ENCODE peak calls at places on chromosomes 5 and 9, in seven cellular contexts. J, D, Y, I, G, O and V are unnamed samples.

GRCh38 chr5:163963881-163964280 is 458.5 kb downstream of the MAT2B start:
- DNase-seq in D (no peak), O (no peak), J (no peak), Y (no peak), G (no peak), I (peak), V (no peak)

GRCh38 chr5:51960617-51961115 is 577.4 kb downstream of the ISL1 start:
- DNase-seq in J (peak), G (no peak), Y (peak), O (no peak), D (no peak), I (no peak), V (no peak)

GRCh38 chr9:113309204-113309813 is 6.1 kb upstream of the RNF183 start:
- DNase-seq in O (no peak), G (no peak), I (peak), Y (peak), J (peak), D (no peak), V (peak)

GRCh38 chr5:100575815-100576214 is 40.6 kb downstream of the FAM174A start:
- DNase-seq in D (no peak), O (no peak), Y (no peak), J (no peak), G (no peak), I (no peak), V (no peak)

GRCh38 chr9:110952018-110952864 is 86.0 kb downstream of the LPAR1 start:
- DNase-seq in G (no peak), J (no peak), I (no peak), Y (no peak), D (no peak), O (no peak), V (no peak)

GRCh38 chr5:153565822-153566221 is 75.4 kb downstream of the GRIA1 start:
- DNase-seq in G (no peak), O (no peak), Y (no peak), I (peak), D (no peak), J (peak), V (no peak)

GRCh38 chr5:79824444-79824843 is 134.8 kb downstream of the CMYA5 start:
- DNase-seq in J (no peak), G (no peak), D (no peak), Y (no peak), O (no peak), I (no peak), V (no peak)

GRCh38 chr5:115333164-115333563 is 36.7 kb upstream of the CCDC112 start:
- DNase-seq in J (no peak), D (no peak), Y (peak), O (no peak), G (no peak), I (peak), V (no peak)

GRCh38 chr5:180306796-180307195 is 14.9 kb upstream of the MAPK9 start:
- DNase-seq in O (no peak), I (no peak), J (no peak), G (no peak), D (no peak), Y (no peak), V (no peak)

GRCh38 chr9:113687680-113688371 is 188.3 kb upstream of the ZNF618 start:
- DNase-seq in I (no peak), J (no peak), G (no peak), O (no peak), D (no peak), Y (no peak), V (no peak)

GRCh38 chr5:161030219-161030618 is 178.2 kb upstream of the ATP10B start:
- DNase-seq in Y (no peak), O (no peak), J (no peak), I (no peak), D (no peak), G (no peak), V (no peak)

GRCh38 chr9:93450817-93451761 is at the start of gene FAM120A:
- DNase-seq in Y (peak), D (peak), G (peak), O (peak), J (peak), I (peak), V (peak)

GRCh38 chr5:112669328-112669963 is 68.2 kb upstream of the APC start:
- DNase-seq in O (no peak), I (no peak), D (no peak), Y (no peak), G (no peak), J (no peak), V (no peak)

GRCh38 chr5:150297934-150298595 is 4.6 kb downstream of the ARSI start:
- DNase-seq in G (no peak), D (no peak), J (no peak), O (no peak), Y (no peak), I (no peak), V (no peak)

GRCh38 chr9:371349-371748 is 156.7 kb downstream of the DOCK8 start:
- DNase-seq in I (no peak), O (no peak), Y (no peak), D (no peak), G (no peak), J (no peak), V (no peak)

GRCh38 chr5:106862450-106863193 is 808.1 kb downstream of the EFNA5 start:
- DNase-seq in J (peak), I (peak), D (no peak), Y (no peak), G (no peak), O (no peak), V (no peak)

GRCh38 chr9:6566409-6567139 is 79.0 kb downstream of the GLDC start:
- DNase-seq in Y (peak), I (peak), J (peak), G (no peak), O (peak), D (no peak), V (peak)

GRCh38 chr9:121833061-121833460 is 181.6 kb downstream of the DAB2IP start:
- DNase-seq in Y (no peak), J (no peak), I (no peak), D (no peak), G (no peak), O (peak), V (no peak)

GRCh38 chr5:94442971-94443370 is 175.4 kb downstream of the KIAA0825 start:
- DNase-seq in I (no peak), O (no peak), Y (no peak), J (peak), D (no peak), G (no peak), V (no peak)

GRCh38 chr5:104661256-104661655 is 1098.7 kb upstream of the NUDT12 start:
- DNase-seq in D (no peak), J (no peak), G (no peak), O (no peak), Y (no peak), I (no peak), V (no peak)

GRCh38 chr5:71910741-71911140 is 191.7 kb downstream of the CARTPT start:
- DNase-seq in I (no peak), G (no peak), Y (no peak), O (no peak), D (no peak), J (no peak), V (no peak)

GRCh38 chr5:60463179-60463868 is 236.6 kb downstream of the DEPDC1B start:
- DNase-seq in G (no peak), J (no peak), O (no peak), D (no peak), I (peak), Y (no peak), V (no peak)

GRCh38 chr9:69785757-69786156 is 25.9 kb upstream of the PTAR1 start:
- DNase-seq in D (no peak), J (peak), G (no peak), I (peak), O (no peak), Y (peak), V (no peak)

GRCh38 chr9:70411930-70412677 is 2.4 kb downstream of the KLF9 start:
- DNase-seq in J (peak), I (peak), G (peak), O (peak), D (peak), Y (no peak), V (peak)

GRCh38 chr5:160991205-160991604 is 139.2 kb upstream of the ATP10B start:
- DNase-seq in O (no peak), I (no peak), Y (no peak), J (peak), D (no peak), G (no peak), V (no peak)

GRCh38 chr9:107024193-107024592 is 161.2 kb downstream of the ZNF462 start:
- DNase-seq in O (no peak), J (peak), G (no peak), I (peak), Y (no peak), D (no peak), V (no peak)

GRCh38 chr5:15365040-15365439 is 134.9 kb upstream of the FBXL7 start:
- DNase-seq in G (no peak), J (peak), O (no peak), Y (peak), D (no peak), I (no peak), V (no peak)

GRCh38 chr5:146290318-146290717 is 48.3 kb upstream of the POU4F3 start:
- DNase-seq in D (no peak), I (peak), G (no peak), Y (no peak), O (no peak), J (peak), V (no peak)

GRCh38 chr5:6649186-6649585 is 15.9 kb downstream of the SRD5A1 start:
- DNase-seq in I (no peak), J (no peak), O (no peak), Y (no peak), D (no peak), G (no peak), V (no peak)

GRCh38 chr5:143865421-143865820 is 53.5 kb downstream of the HMHB1 start:
- DNase-seq in G (no peak), I (no peak), O (no peak), J (peak), D (no peak), Y (no peak), V (no peak)

GRCh38 chr5:33692983-33693382 is 198.8 kb downstream of the ADAMTS12 start:
- DNase-seq in O (no peak), G (no peak), D (no peak), J (no peak), Y (no peak), I (no peak), V (no peak)

GRCh38 chr9:16413509-16414016 is 456.9 kb downstream of the BNC2 start:
- DNase-seq in O (no peak), I (peak), G (no peak), Y (no peak), J (peak), D (no peak), V (no peak)

GRCh38 chr5:147483961-147484707 is 25.7 kb downstream of the DPYSL3 start:
- DNase-seq in I (peak), O (peak), D (peak), G (no peak), Y (peak), J (peak), V (peak)

GRCh38 chr9:107665057-107665456 is 175.5 kb upstream of the KLF4 start:
- DNase-seq in G (no peak), O (no peak), D (no peak), I (no peak), Y (no peak), J (no peak), V (no peak)

GRCh38 chr9:76200315-76200714 is 193.9 kb downstream of the RFK start:
- DNase-seq in O (no peak), J (no peak), Y (no peak), G (no peak), I (no peak), D (no peak), V (no peak)

GRCh38 chr9:137506274-137506673 is 43.9 kb downstream of the PNPLA7 start:
- DNase-seq in I (no peak), Y (no peak), D (no peak), O (no peak), G (no peak), J (no peak), V (no peak)

GRCh38 chr5:90000351-90000750 is 409.2 kb downstream of the CETN3 start:
- DNase-seq in D (no peak), G (no peak), Y (no peak), I (no peak), O (no peak), J (no peak), V (peak)

GRCh38 chr9:33042528-33042927 is 17.5 kb downstream of the DNAJA1 start:
- DNase-seq in Y (no peak), O (no peak), I (no peak), D (no peak), G (no peak), J (no peak), V (no peak)

GRCh38 chr9:128405780-128406171 is 14.9 kb upstream of the CERCAM start:
- DNase-seq in I (no peak), Y (no peak), G (no peak), D (no peak), O (no peak), J (no peak), V (no peak)

GRCh38 chr9:30258079-30258478 is 2126.4 kb upstream of the ACO1 start:
- DNase-seq in D (no peak), Y (no peak), J (no peak), I (no peak), G (no peak), O (no peak), V (no peak)

GRCh38 chr5:5198815-5199214 is 58.7 kb downstream of the ADAMTS16 start:
- DNase-seq in I (no peak), D (no peak), O (no peak), J (no peak), Y (no peak), G (no peak), V (no peak)
- H3K4me3 ChIP-seq in I (no peak), D (no peak), O (no peak), J (no peak), Y (no peak), G (no peak), V (no peak)

GRCh38 chr9:131523086-131523388 is 8.0 kb downstream of the UCK1 start:
- DNase-seq in I (no peak), J (no peak), G (no peak), D (no peak), O (no peak), Y (no peak), V (no peak)

GRCh38 chr9:131521822-131522221 is 9.2 kb downstream of the UCK1 start:
- DNase-seq in D (no peak), G (no peak), Y (no peak), I (no peak), J (no peak), O (no peak), V (no peak)

GRCh38 chr9:131521203-131521602 is 9.9 kb downstream of the UCK1 start:
- DNase-seq in D (no peak), J (no peak), Y (no peak), I (no peak), O (no peak), G (no peak), V (no peak)

GRCh38 chr9:131523451-131524435 is 7.3 kb downstream of the UCK1 start:
- DNase-seq in J (no peak), Y (no peak), G (no peak), I (no peak), O (no peak), D (no peak), V (no peak)

DNA sequence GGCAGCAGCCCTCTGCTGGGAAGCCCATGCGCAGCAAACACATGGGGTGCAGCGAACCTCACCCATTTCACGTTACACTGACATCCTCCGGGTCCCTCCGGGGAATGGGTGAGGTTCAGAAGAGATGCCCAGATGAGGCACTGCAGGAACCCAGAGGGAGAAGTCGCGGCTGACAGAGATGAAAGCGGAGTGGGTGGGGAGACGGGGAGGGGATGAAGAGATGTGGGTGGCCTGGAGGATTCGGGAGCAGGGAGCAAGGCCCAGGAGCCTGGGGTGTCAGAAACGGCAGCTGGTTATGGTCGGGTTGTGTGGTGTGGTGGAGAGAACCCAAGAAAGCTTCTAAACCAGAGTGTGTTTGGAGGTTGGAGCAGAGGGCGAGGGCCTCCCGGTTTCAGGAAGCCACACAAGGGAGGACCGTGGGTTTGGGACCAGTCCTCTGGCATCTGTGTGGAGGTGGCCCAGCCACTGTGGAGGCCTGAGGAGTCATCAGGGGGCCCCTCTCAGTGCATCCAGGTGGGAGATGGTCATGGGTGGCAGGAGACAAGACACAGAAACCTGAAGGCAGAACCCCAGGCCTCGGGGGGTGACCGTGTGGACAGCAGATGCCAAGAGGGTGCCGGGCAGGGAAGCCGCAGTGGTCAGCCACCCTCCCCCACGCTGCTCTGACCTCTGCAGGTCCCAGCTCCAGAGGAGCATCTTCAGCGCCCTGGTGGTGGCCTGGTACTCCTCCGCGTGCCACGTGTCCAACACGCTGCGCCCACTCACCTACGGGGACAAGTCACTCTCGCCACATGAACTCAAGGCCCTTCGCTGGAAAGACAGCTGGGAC is 8.6 kb downstream of the UCK1 start:
- DNase-seq in D (no peak), J (no peak), I (no peak), G (no peak), Y (no peak), O (no peak), V (no peak)
- H3K4me3 ChIP-seq in D (no peak), J (no peak), I (no peak), G (no peak), Y (no peak), O (no peak), V (no peak)

GRCh38 chr5:133523013-133523658 is 89.2 kb downstream of the FSTL4 start:
- DNase-seq in I (no peak), Y (no peak), J (no peak), G (no peak), D (no peak), O (no peak), V (no peak)
- H3K4me3 ChIP-seq in I (no peak), Y (no peak), J (no peak), G (no peak), D (no peak), O (no peak), V (no peak)

DNA sequence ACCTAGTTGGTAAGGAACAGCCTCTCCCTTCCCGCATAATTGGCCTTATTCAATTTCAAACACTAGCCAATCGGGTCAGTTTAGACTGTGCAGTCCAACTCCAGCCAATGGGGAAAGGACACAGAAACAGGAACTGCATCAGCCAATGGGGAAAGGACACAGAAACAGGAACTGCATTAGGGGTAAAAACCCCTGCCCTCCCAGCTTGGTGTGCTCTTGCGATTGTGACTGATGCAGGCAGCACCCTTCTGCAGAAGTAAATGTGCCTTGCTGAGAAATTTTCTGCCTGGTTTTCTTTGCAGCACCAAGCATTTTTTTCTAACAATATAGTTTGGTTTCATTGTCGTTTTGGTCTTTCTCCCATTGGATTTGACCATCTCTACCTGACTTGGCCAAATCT is 8.6 kb upstream of the GLT6D1 start:
- DNase-seq in G (no peak), J (no peak), I (no peak), Y (no peak), D (no peak), O (no peak), V (no peak)
- H3K4me3 ChIP-seq in G (no peak), J (no peak), I (no peak), Y (no peak), D (no peak), O (no peak), V (no peak)

GRCh38 chr5:177509361-177509951 is at the start of gene DOK3:
- DNase-seq in I (no peak), O (no peak), G (no peak), Y (no peak), D (no peak), J (no peak), V (peak)
- H3K4me3 ChIP-seq in I (no peak), O (peak), G (no peak), Y (no peak), D (peak), J (no peak), V (no peak)

DNA sequence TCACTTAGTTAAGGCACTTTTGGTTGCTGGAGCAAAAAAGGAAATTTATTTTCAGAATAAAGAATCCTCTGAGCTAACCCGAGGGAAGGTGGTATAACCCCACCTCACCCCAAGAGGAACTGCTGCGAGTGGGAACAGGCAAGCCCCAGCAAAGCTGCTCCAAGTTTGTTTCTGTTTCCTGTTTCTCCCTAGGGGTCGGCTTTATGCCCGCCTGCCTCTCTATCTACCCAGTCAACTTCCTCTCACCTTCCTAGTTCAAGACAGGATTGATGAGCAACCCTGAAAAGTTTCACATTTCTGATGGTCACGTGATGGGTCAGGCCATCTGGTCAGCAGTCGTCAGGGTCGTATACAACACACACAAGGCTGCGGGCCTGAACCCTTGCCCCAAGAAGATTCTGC is 31.1 kb downstream of the TRIO start:
- DNase-seq in J (no peak), O (no peak), I (no peak), G (no peak), D (no peak), Y (peak), V (no peak)
- H3K4me3 ChIP-seq in J (no peak), O (peak), I (no peak), G (no peak), D (no peak), Y (peak), V (peak)

GRCh38 chr5:179183481-179183880 is 123.3 kb downstream of the ZNF354C start:
- DNase-seq in O (no peak), G (no peak), I (no peak), J (no peak), D (no peak), Y (no peak), V (no peak)
- H3K4me3 ChIP-seq in O (no peak), G (no peak), I (no peak), J (no peak), D (no peak), Y (no peak), V (no peak)